ENCODE peak calls at places on chromosomes 4 and X, in ten cellular contexts. One of them, this sample, is unnamed. For H3K4me1 and H3K27me3, the result is how much of the 10 kb centered on the place peaks cover.

GRCh38 chr4:76219299-76220055 is 5.9 kb upstream of the SCARB2 start:
- DNase-seq in GM23338: no peak
- DNase-seq in PC-3: peak
- DNase-seq in hepatocyte: peak
- DNase-seq in foreskin keratinocyte: no peak
- DNase-seq in CD8-positive, alpha-beta T cell: no peak
- DNase-seq in transverse colon: no peak
- DNase-seq in right atrium auricular region: no peak
- DNase-seq in lower lobe of right lung: no peak
- DNase-seq in body of pancreas: peak
- DNase-seq in this sample: no peak

GRCh38 chr4:112410364-112410763 is 105.6 kb downstream of the NEUROG2 start:
- DNase-seq in GM23338: no peak
- DNase-seq in PC-3: no peak
- DNase-seq in hepatocyte: no peak
- DNase-seq in foreskin keratinocyte: peak
- DNase-seq in CD8-positive, alpha-beta T cell: no peak
- DNase-seq in transverse colon: no peak
- DNase-seq in right atrium auricular region: no peak
- DNase-seq in lower lobe of right lung: no peak
- DNase-seq in body of pancreas: no peak
- DNase-seq in this sample: no peak

GRCh38 chr4:87911252-87911774 is 64.2 kb upstream of the SPP1 start:
- DNase-seq in GM23338: no peak
- DNase-seq in PC-3: no peak
- DNase-seq in hepatocyte: no peak
- DNase-seq in foreskin keratinocyte: no peak
- DNase-seq in CD8-positive, alpha-beta T cell: no peak
- DNase-seq in transverse colon: no peak
- DNase-seq in right atrium auricular region: no peak
- DNase-seq in lower lobe of right lung: no peak
- DNase-seq in body of pancreas: peak
- DNase-seq in this sample: no peak

GRCh38 chr4:21469438-21470032 is 479.0 kb downstream of the KCNIP4 start:
- DNase-seq in GM23338: peak
- DNase-seq in PC-3: peak
- DNase-seq in hepatocyte: peak
- DNase-seq in foreskin keratinocyte: no peak
- DNase-seq in CD8-positive, alpha-beta T cell: no peak
- DNase-seq in transverse colon: no peak
- DNase-seq in right atrium auricular region: no peak
- DNase-seq in lower lobe of right lung: no peak
- DNase-seq in body of pancreas: no peak
- DNase-seq in this sample: no peak

GRCh38 chr4:173827707-173828106 is 297.7 kb upstream of the HAND2 start:
- DNase-seq in GM23338: peak
- DNase-seq in PC-3: no peak
- DNase-seq in hepatocyte: no peak
- DNase-seq in foreskin keratinocyte: no peak
- DNase-seq in CD8-positive, alpha-beta T cell: no peak
- DNase-seq in transverse colon: no peak
- DNase-seq in right atrium auricular region: no peak
- DNase-seq in lower lobe of right lung: no peak
- DNase-seq in body of pancreas: no peak
- DNase-seq in this sample: no peak

GRCh38 chr4:116885579-116885978 is 199.8 kb downstream of the TRAM1L1 start:
- DNase-seq in GM23338: no peak
- DNase-seq in PC-3: no peak
- DNase-seq in hepatocyte: no peak
- DNase-seq in foreskin keratinocyte: no peak
- DNase-seq in CD8-positive, alpha-beta T cell: no peak
- DNase-seq in transverse colon: no peak
- DNase-seq in right atrium auricular region: no peak
- DNase-seq in lower lobe of right lung: no peak
- DNase-seq in body of pancreas: no peak
- DNase-seq in this sample: no peak

GRCh38 chrX:104307341-104307740 is 52.6 kb upstream of the ESX1 start:
- DNase-seq in GM23338: no peak
- DNase-seq in PC-3: peak
- DNase-seq in hepatocyte: no peak
- DNase-seq in foreskin keratinocyte: no peak
- DNase-seq in CD8-positive, alpha-beta T cell: no peak
- DNase-seq in transverse colon: no peak
- DNase-seq in right atrium auricular region: no peak
- DNase-seq in lower lobe of right lung: no peak
- DNase-seq in body of pancreas: no peak
- DNase-seq in this sample: no peak

GRCh38 chr4:165198329-165198728 is 9.0 kb upstream of the KLHL2 start:
- DNase-seq in GM23338: no peak
- DNase-seq in PC-3: no peak
- DNase-seq in hepatocyte: no peak
- DNase-seq in foreskin keratinocyte: peak
- DNase-seq in CD8-positive, alpha-beta T cell: no peak
- DNase-seq in transverse colon: no peak
- DNase-seq in right atrium auricular region: no peak
- DNase-seq in lower lobe of right lung: no peak
- DNase-seq in body of pancreas: no peak
- DNase-seq in this sample: no peak

GRCh38 chrX:54280466-54280865 is 77.4 kb downstream of the WNK3 start:
- DNase-seq in GM23338: no peak
- DNase-seq in PC-3: no peak
- DNase-seq in hepatocyte: no peak
- DNase-seq in foreskin keratinocyte: no peak
- DNase-seq in CD8-positive, alpha-beta T cell: no peak
- DNase-seq in transverse colon: no peak
- DNase-seq in right atrium auricular region: no peak
- DNase-seq in lower lobe of right lung: no peak
- DNase-seq in body of pancreas: no peak
- DNase-seq in this sample: no peak

GRCh38 chr4:83906561-83906960 is 370.7 kb downstream of the GPAT3 start:
- DNase-seq in GM23338: no peak
- DNase-seq in PC-3: no peak
- DNase-seq in hepatocyte: no peak
- DNase-seq in foreskin keratinocyte: no peak
- DNase-seq in CD8-positive, alpha-beta T cell: no peak
- DNase-seq in transverse colon: no peak
- DNase-seq in right atrium auricular region: no peak
- DNase-seq in lower lobe of right lung: no peak
- DNase-seq in body of pancreas: no peak
- DNase-seq in this sample: no peak

GRCh38 chr4:106967892-106968291 is 68.2 kb downstream of the DKK2 start:
- DNase-seq in GM23338: no peak
- DNase-seq in PC-3: no peak
- DNase-seq in hepatocyte: no peak
- DNase-seq in foreskin keratinocyte: no peak
- DNase-seq in CD8-positive, alpha-beta T cell: no peak
- DNase-seq in transverse colon: no peak
- DNase-seq in right atrium auricular region: no peak
- DNase-seq in lower lobe of right lung: no peak
- DNase-seq in body of pancreas: no peak
- DNase-seq in this sample: no peak

GRCh38 chr4:140776551-140776950 is 20.4 kb upstream of the TBC1D9 start:
- DNase-seq in GM23338: no peak
- DNase-seq in PC-3: no peak
- DNase-seq in hepatocyte: no peak
- DNase-seq in foreskin keratinocyte: no peak
- DNase-seq in CD8-positive, alpha-beta T cell: no peak
- DNase-seq in transverse colon: no peak
- DNase-seq in right atrium auricular region: no peak
- DNase-seq in lower lobe of right lung: no peak
- DNase-seq in body of pancreas: no peak
- DNase-seq in this sample: no peak

GRCh38 chrX:29042341-29042740 is 455.1 kb downstream of the IL1RAPL1 start:
- DNase-seq in GM23338: no peak
- DNase-seq in PC-3: no peak
- DNase-seq in hepatocyte: no peak
- DNase-seq in foreskin keratinocyte: no peak
- DNase-seq in CD8-positive, alpha-beta T cell: no peak
- DNase-seq in transverse colon: no peak
- DNase-seq in right atrium auricular region: no peak
- DNase-seq in lower lobe of right lung: no peak
- DNase-seq in body of pancreas: no peak
- DNase-seq in this sample: no peak

DNA sequence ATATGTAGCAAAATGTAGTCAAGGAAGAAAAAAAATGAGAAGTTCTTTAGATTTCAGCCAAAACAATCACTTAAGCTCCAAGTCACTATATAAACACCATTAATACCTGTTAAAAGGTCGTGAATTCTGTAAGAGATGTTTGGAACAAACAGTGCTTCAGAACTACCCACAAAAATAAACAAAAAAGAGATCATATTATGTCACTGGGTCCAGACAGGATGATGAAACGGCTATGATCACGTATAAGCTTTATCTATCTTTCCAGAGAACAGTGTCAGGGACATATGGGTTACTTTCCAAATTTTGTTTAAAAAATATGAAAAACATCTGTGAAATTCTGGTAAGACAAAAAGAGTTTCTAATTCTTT is 90.1 kb downstream of the SORBS2 start:
- DNase-seq in GM23338: no peak
- DNase-seq in PC-3: peak
- DNase-seq in hepatocyte: no peak
- DNase-seq in foreskin keratinocyte: no peak
- DNase-seq in CD8-positive, alpha-beta T cell: no peak
- DNase-seq in transverse colon: no peak
- DNase-seq in right atrium auricular region: no peak
- DNase-seq in lower lobe of right lung: no peak
- DNase-seq in body of pancreas: no peak
- DNase-seq in this sample: no peak
- H3K4me1 ChIP-seq in GM23338: under half
- H3K4me1 ChIP-seq in PC-3: under half
- H3K4me1 ChIP-seq in hepatocyte: under half
- H3K4me1 ChIP-seq in foreskin keratinocyte: under half
- H3K4me1 ChIP-seq in CD8-positive, alpha-beta T cell: under half
- H3K4me1 ChIP-seq in transverse colon: under half
- H3K4me1 ChIP-seq in right atrium auricular region: half or more
- H3K4me1 ChIP-seq in lower lobe of right lung: half or more
- H3K4me1 ChIP-seq in body of pancreas: half or more
- H3K4me1 ChIP-seq in this sample: under half

GRCh38 chr4:90174622-90175023 is 47.4 kb downstream of the CCSER1 start:
- DNase-seq in GM23338: peak
- DNase-seq in PC-3: peak
- DNase-seq in hepatocyte: peak
- DNase-seq in foreskin keratinocyte: peak
- DNase-seq in CD8-positive, alpha-beta T cell: no peak
- DNase-seq in transverse colon: no peak
- DNase-seq in right atrium auricular region: no peak
- DNase-seq in lower lobe of right lung: no peak
- DNase-seq in body of pancreas: peak
- DNase-seq in this sample: no peak

GRCh38 chr4:90165883-90166282 is 38.7 kb downstream of the CCSER1 start:
- DNase-seq in GM23338: no peak
- DNase-seq in PC-3: no peak
- DNase-seq in hepatocyte: no peak
- DNase-seq in foreskin keratinocyte: no peak
- DNase-seq in CD8-positive, alpha-beta T cell: no peak
- DNase-seq in transverse colon: no peak
- DNase-seq in right atrium auricular region: no peak
- DNase-seq in lower lobe of right lung: no peak
- DNase-seq in body of pancreas: no peak
- DNase-seq in this sample: no peak

GRCh38 chr4:90171491-90171890 is 44.3 kb downstream of the CCSER1 start:
- DNase-seq in GM23338: no peak
- DNase-seq in PC-3: no peak
- DNase-seq in hepatocyte: no peak
- DNase-seq in foreskin keratinocyte: no peak
- DNase-seq in CD8-positive, alpha-beta T cell: no peak
- DNase-seq in transverse colon: no peak
- DNase-seq in right atrium auricular region: no peak
- DNase-seq in lower lobe of right lung: no peak
- DNase-seq in body of pancreas: no peak
- DNase-seq in this sample: no peak
- TF ChIP-seq CTCF in GM23338: no peak
- TF ChIP-seq CTCF in PC-3: no peak
- TF ChIP-seq CTCF in hepatocyte: no peak
- TF ChIP-seq CTCF in foreskin keratinocyte: no peak
- TF ChIP-seq CTCF in CD8-positive, alpha-beta T cell: no peak
- TF ChIP-seq CTCF in transverse colon: no peak
- TF ChIP-seq CTCF in right atrium auricular region: no peak
- TF ChIP-seq CTCF in lower lobe of right lung: no peak
- TF ChIP-seq CTCF in body of pancreas: no peak
- TF ChIP-seq CTCF in this sample: no peak

GRCh38 chr4:54097152-54097551 is 2.8 kb upstream of the GSX2 start:
- DNase-seq in GM23338: no peak
- DNase-seq in PC-3: no peak
- DNase-seq in hepatocyte: no peak
- DNase-seq in foreskin keratinocyte: no peak
- DNase-seq in CD8-positive, alpha-beta T cell: no peak
- DNase-seq in transverse colon: no peak
- DNase-seq in right atrium auricular region: no peak
- DNase-seq in lower lobe of right lung: no peak
- DNase-seq in body of pancreas: no peak
- DNase-seq in this sample: no peak
- H3K27me3 ChIP-seq in GM23338: half or more
- H3K27me3 ChIP-seq in PC-3: half or more
- H3K27me3 ChIP-seq in hepatocyte: half or more
- H3K27me3 ChIP-seq in foreskin keratinocyte: half or more
- H3K27me3 ChIP-seq in CD8-positive, alpha-beta T cell: half or more
- H3K27me3 ChIP-seq in transverse colon: half or more
- H3K27me3 ChIP-seq in right atrium auricular region: under half
- H3K27me3 ChIP-seq in lower lobe of right lung: half or more
- H3K27me3 ChIP-seq in body of pancreas: under half
- H3K27me3 ChIP-seq in this sample: half or more

GRCh38 chr4:153479118-153479517 is 13.0 kb downstream of the TMEM131L start:
- DNase-seq in GM23338: no peak
- DNase-seq in PC-3: no peak
- DNase-seq in hepatocyte: no peak
- DNase-seq in foreskin keratinocyte: no peak
- DNase-seq in CD8-positive, alpha-beta T cell: no peak
- DNase-seq in transverse colon: no peak
- DNase-seq in right atrium auricular region: no peak
- DNase-seq in lower lobe of right lung: no peak
- DNase-seq in body of pancreas: no peak
- DNase-seq in this sample: no peak

GRCh38 chr4:153480704-153481103 is 14.5 kb downstream of the TMEM131L start:
- DNase-seq in GM23338: no peak
- DNase-seq in PC-3: no peak
- DNase-seq in hepatocyte: no peak
- DNase-seq in foreskin keratinocyte: no peak
- DNase-seq in CD8-positive, alpha-beta T cell: no peak
- DNase-seq in transverse colon: no peak
- DNase-seq in right atrium auricular region: no peak
- DNase-seq in lower lobe of right lung: no peak
- DNase-seq in body of pancreas: no peak
- DNase-seq in this sample: no peak

GRCh38 chr4:153483432-153484418 is 17.6 kb downstream of the TMEM131L start:
- DNase-seq in GM23338: no peak
- DNase-seq in PC-3: no peak
- DNase-seq in hepatocyte: no peak
- DNase-seq in foreskin keratinocyte: no peak
- DNase-seq in CD8-positive, alpha-beta T cell: no peak
- DNase-seq in transverse colon: no peak
- DNase-seq in right atrium auricular region: no peak
- DNase-seq in lower lobe of right lung: no peak
- DNase-seq in body of pancreas: no peak
- DNase-seq in this sample: no peak

GRCh38 chr4:153485374-153485773 is 19.2 kb downstream of the TMEM131L start:
- DNase-seq in GM23338: no peak
- DNase-seq in PC-3: peak
- DNase-seq in hepatocyte: no peak
- DNase-seq in foreskin keratinocyte: no peak
- DNase-seq in CD8-positive, alpha-beta T cell: no peak
- DNase-seq in transverse colon: no peak
- DNase-seq in right atrium auricular region: no peak
- DNase-seq in lower lobe of right lung: no peak
- DNase-seq in body of pancreas: no peak
- DNase-seq in this sample: no peak

GRCh38 chr4:153481474-153481873 is 15.3 kb downstream of the TMEM131L start:
- DNase-seq in GM23338: no peak
- DNase-seq in PC-3: no peak
- DNase-seq in hepatocyte: no peak
- DNase-seq in foreskin keratinocyte: no peak
- DNase-seq in CD8-positive, alpha-beta T cell: no peak
- DNase-seq in transverse colon: no peak
- DNase-seq in right atrium auricular region: no peak
- DNase-seq in lower lobe of right lung: no peak
- DNase-seq in body of pancreas: no peak
- DNase-seq in this sample: no peak
- H3K4me1 ChIP-seq in GM23338: under half
- H3K4me1 ChIP-seq in PC-3: under half
- H3K4me1 ChIP-seq in hepatocyte: under half
- H3K4me1 ChIP-seq in foreskin keratinocyte: under half
- H3K4me1 ChIP-seq in CD8-positive, alpha-beta T cell: half or more
- H3K4me1 ChIP-seq in transverse colon: under half
- H3K4me1 ChIP-seq in right atrium auricular region: under half
- H3K4me1 ChIP-seq in lower lobe of right lung: under half
- H3K4me1 ChIP-seq in body of pancreas: under half
- H3K4me1 ChIP-seq in this sample: under half